ENCODE peak calls at places on chromosomes 11 and 22, in five cellular contexts. H, M, O, Z and W are unnamed samples.

GRCh38 chr22:23673826-23674690 is 16.8 kb upstream of the RGL4 start:
- DNase-seq in O (no peak), Z (no peak), H (no peak), M (peak), W (no peak)

GRCh38 chr11:5090668-5091067 is 21.3 kb downstream of the OR52E1 start:
- DNase-seq in Z (no peak), H (no peak), M (no peak), O (peak), W (no peak)

GRCh38 chr11:115498354-115498753 is 5.9 kb downstream of the CADM1 start:
- DNase-seq in H (no peak), O (peak), M (no peak), Z (no peak), W (no peak)

GRCh38 chr22:23812378-23812777 is 25.6 kb downstream of the SMARCB1 start:
- DNase-seq in M (no peak), Z (no peak), H (no peak), O (no peak), W (no peak)

GRCh38 chr11:64088159-64089026 is 52.7 kb downstream of the FLRT1 start:
- DNase-seq in M (no peak), O (no peak), H (no peak), Z (no peak), W (no peak)

GRCh38 chr11:515131-515530 is 8.1 kb upstream of the RNH1 start:
- DNase-seq in Z (no peak), H (no peak), O (no peak), M (no peak), W (no peak)

GRCh38 chr11:67280341-67280790 is 8.7 kb upstream of the ANKRD13D start:
- DNase-seq in Z (no peak), H (no peak), O (no peak), M (no peak), W (no peak)

GRCh38 chr11:30583505-30584280 is 2.5 kb downstream of the MPPED2 start:
- DNase-seq in O (no peak), M (no peak), H (peak), Z (no peak), W (no peak)

GRCh38 chr11:1389932-1390587 is at the start of gene BRSK2:
- DNase-seq in M (no peak), O (no peak), H (no peak), Z (no peak), W (no peak)

GRCh38 chr22:34800265-34800664 is 265.7 kb upstream of the ISX start:
- DNase-seq in Z (no peak), H (peak), M (peak), O (peak), W (no peak)

GRCh38 chr11:65842144-65842543 is 8.4 kb downstream of the SNX32 start:
- DNase-seq in O (no peak), M (no peak), H (no peak), Z (no peak), W (no peak)

GRCh38 chr11:19777342-19778102 is 64.9 kb downstream of the NAV2 start:
- DNase-seq in M (peak), H (no peak), O (peak), Z (no peak), W (peak)

GRCh38 chr22:30212996-30213441 is 33.5 kb downstream of the LIF start:
- DNase-seq in H (no peak), O (no peak), M (peak), Z (no peak), W (peak)

GRCh38 chr11:134004406-134005197 is 47.8 kb upstream of the IGSF9B start:
- DNase-seq in O (no peak), Z (no peak), M (no peak), H (peak), W (no peak)

GRCh38 chr22:27041745-27042144 is 384.4 kb downstream of the MIAT start:
- DNase-seq in M (no peak), Z (no peak), H (no peak), O (no peak), W (no peak)

GRCh38 chr11:44911031-44911814 is 39.5 kb downstream of the TP53I11 start:
- DNase-seq in H (peak), Z (peak), M (peak), O (peak), W (peak)

GRCh38 chr11:76787911-76788596 is 4.9 kb downstream of the TSKU start:
- DNase-seq in O (no peak), M (peak), Z (no peak), H (no peak), W (peak)

GRCh38 chr22:38754247-38755154 is 1.3 kb downstream of the SUN2 start:
- DNase-seq in H (peak), O (peak), M (peak), Z (no peak), W (peak)

GRCh38 chr11:122931510-122931909 is 49.0 kb downstream of the JHY start:
- DNase-seq in O (no peak), H (no peak), M (no peak), Z (no peak), W (no peak)

GRCh38 chr11:1228921-1229451 is 6.1 kb downstream of the MUC5B start:
- DNase-seq in Z (peak), M (no peak), O (peak), H (no peak), W (no peak)

GRCh38 chr22:47629273-47629711 is 866.8 kb downstream of the TBC1D22A start:
- DNase-seq in H (no peak), O (no peak), Z (no peak), M (no peak), W (no peak)

GRCh38 chr22:30866216-30866615 is 102.4 kb downstream of the MORC2 start:
- DNase-seq in Z (no peak), H (no peak), M (no peak), O (no peak), W (no peak)

GRCh38 chr22:26313291-26313690 is 115.8 kb upstream of the ASPHD2 start:
- DNase-seq in Z (no peak), H (no peak), O (no peak), M (no peak), W (no peak)

GRCh38 chr11:77039491-77040400 is 5.5 kb downstream of the B3GNT6 start:
- DNase-seq in M (peak), O (peak), Z (no peak), H (no peak), W (peak)

GRCh38 chr11:44633641-44634040 is 68.2 kb downstream of the CD82 start:
- DNase-seq in M (no peak), O (no peak), Z (no peak), H (no peak), W (no peak)

GRCh38 chr11:30585892-30586250 is 282 bp downstream of the MPPED2 start:
- DNase-seq in O (no peak), H (peak), Z (no peak), M (no peak), W (no peak)

GRCh38 chr11:46984987-46985386 is 48.4 kb downstream of the CSTPP1 start:
- DNase-seq in Z (no peak), H (no peak), M (no peak), O (peak), W (peak)

GRCh38 chr11:5234390-5234834 is at the start of gene HBD:
- DNase-seq in H (no peak), M (peak), Z (no peak), O (no peak), W (peak)

GRCh38 chr22:22714600-22715361 is 70.4 kb downstream of the GGTLC2 start:
- DNase-seq in H (no peak), Z (no peak), O (no peak), M (no peak), W (no peak)

GRCh38 chr11:115764172-115764571 is 260.0 kb upstream of the CADM1 start:
- DNase-seq in Z (no peak), O (no peak), H (no peak), M (no peak), W (no peak)

GRCh38 chr22:36068776-36069344 is 40.2 kb upstream of the RBFOX2 start:
- DNase-seq in Z (no peak), O (no peak), M (no peak), H (no peak), W (peak)

GRCh38 chr11:34222030-34222429 is 116.6 kb downstream of the NAT10 start:
- DNase-seq in H (no peak), O (no peak), Z (no peak), M (no peak), W (no peak)

GRCh38 chr11:115711021-115711420 is 206.8 kb upstream of the CADM1 start:
- DNase-seq in O (no peak), H (no peak), M (no peak), Z (no peak), W (no peak)

GRCh38 chr11:61617515-61617914 is 36.6 kb upstream of the SYT7 start:
- DNase-seq in Z (no peak), H (no peak), O (no peak), M (no peak), W (no peak)
- TF ChIP-seq CTCF in Z (no peak), H (no peak), O (no peak), M (no peak), W (peak)

GRCh38 chr11:120324932-120325810 is at the start of gene TLCD5:
- DNase-seq in H (peak), O (no peak), Z (no peak), M (peak), W (peak)
- TF ChIP-seq CTCF in H (no peak), O (no peak), Z (no peak), M (peak), W (peak)

DNA sequence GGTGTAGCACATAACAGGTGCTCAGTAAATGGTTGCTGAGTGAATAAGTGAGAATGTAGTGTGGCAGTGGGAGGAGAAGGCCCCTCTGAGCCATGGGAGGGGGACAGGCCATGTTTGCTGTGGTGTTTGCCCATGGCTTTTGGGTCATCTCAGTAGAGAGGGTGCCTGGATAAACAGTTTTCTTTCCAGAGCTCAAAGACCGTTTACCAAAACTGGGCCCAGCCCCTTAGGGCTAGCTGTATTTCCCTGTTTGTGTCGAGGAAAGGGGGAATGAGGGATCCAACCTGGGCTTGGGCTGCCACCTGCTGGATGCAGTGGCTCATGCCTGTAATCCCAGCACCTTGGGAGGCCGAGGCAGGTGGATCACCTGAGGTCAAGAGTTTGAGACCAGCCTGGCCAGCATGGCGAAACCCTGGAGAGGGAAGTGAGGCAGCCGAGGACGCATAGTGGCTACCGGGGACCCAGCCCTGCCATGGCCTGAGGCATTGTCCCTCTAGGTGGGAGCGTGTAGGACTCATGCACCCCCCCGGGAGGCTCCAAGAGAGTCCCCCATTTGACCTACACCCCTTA is 8.7 kb upstream of the LTO1 start:
- DNase-seq in O (peak), Z (no peak), H (no peak), M (no peak), W (no peak)
- TF ChIP-seq CTCF in O (no peak), Z (no peak), H (peak), M (peak), W (peak)

GRCh38 chr11:93921695-93922468 is 71.5 kb upstream of the VSTM5 start:
- DNase-seq in M (peak), O (peak), H (peak), Z (no peak), W (peak)
- TF ChIP-seq CTCF in M (peak), O (no peak), H (peak), Z (no peak), W (peak)

DNA sequence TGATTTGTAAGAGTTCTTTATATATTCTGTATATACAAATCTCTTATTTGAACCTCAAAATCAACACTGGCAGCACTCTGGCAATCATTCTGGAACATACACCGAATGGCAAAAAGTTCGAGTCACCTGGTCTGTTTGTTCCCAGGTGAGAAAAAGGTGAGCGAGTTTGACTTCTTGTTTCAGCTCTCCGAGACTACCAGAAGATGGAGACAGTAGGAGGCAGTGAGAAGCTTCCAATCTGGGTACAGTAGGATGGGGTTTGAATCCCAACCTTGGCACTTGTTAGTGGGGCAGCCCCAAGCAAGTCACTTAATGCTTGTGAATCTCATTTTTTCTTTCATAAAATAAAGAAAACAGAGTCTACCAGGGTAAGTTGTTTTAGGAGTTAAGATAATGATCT is 76.4 kb downstream of the C2CD3 start:
- DNase-seq in H (no peak), Z (no peak), M (no peak), O (no peak), W (no peak)
- TF ChIP-seq CTCF in H (no peak), Z (no peak), M (peak), O (no peak), W (no peak)

GRCh38 chr11:130037881-130038601 is 31.7 kb upstream of the APLP2 start:
- DNase-seq in O (no peak), H (no peak), Z (no peak), M (peak), W (no peak)
- TF ChIP-seq CTCF in O (no peak), H (no peak), Z (no peak), M (no peak), W (no peak)

GRCh38 chr11:35236667-35237003 is 97.7 kb downstream of the CD44 start:
- DNase-seq in M (peak), O (no peak), H (no peak), Z (no peak), W (no peak)
- TF ChIP-seq CTCF in M (no peak), O (no peak), H (no peak), Z (no peak), W (no peak)

GRCh38 chr11:86228269-86228966 is 16.1 kb upstream of the EED start:
- DNase-seq in H (no peak), M (no peak), Z (no peak), O (no peak), W (no peak)

GRCh38 chr11:86228967-86229330 is 15.6 kb upstream of the EED start:
- DNase-seq in Z (no peak), O (no peak), H (no peak), M (no peak), W (no peak)

GRCh38 chr11:86230921-86231320 is 13.6 kb upstream of the EED start:
- DNase-seq in H (no peak), M (no peak), Z (no peak), O (no peak), W (no peak)

GRCh38 chr11:86232556-86232955 is 12.0 kb upstream of the EED start:
- DNase-seq in Z (no peak), O (no peak), M (no peak), H (no peak), W (no peak)

DNA sequence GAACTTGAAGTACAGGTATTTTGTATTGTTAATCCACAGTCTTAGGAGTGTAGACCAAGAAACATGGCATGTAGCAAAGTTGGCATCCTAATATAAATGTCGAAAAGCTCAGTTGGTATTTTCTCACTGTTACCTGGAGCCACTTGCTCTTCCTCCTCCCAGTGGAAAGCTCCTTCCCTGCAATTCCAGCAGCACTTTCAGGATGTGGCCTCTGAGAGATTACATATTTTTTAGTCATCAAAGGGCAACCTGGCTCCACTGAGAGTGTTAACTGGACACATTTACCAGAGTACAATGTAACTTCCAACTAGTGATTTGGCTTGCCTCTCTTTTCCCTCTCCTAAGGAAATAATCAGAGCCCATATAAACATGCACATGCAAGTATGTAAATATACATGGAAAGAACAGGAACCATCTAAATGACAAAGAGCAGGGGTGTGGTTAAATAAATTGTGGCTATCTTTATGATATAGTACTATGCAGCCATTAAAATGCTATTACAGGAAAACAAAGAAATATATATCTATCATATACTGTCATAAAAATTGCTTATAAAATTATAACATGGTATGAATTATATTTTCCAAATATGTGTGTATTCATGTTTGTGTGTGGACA is 14.2 kb upstream of the EED start:
- DNase-seq in O (no peak), H (no peak), M (no peak), Z (no peak), W (no peak)
- TF ChIP-seq CTCF in O (no peak), H (no peak), M (no peak), Z (no peak), W (no peak)

GRCh38 chr11:6548121-6548520 is 51.0 kb downstream of the DNHD1 start:
- DNase-seq in Z (no peak), M (no peak), H (no peak), O (no peak), W (no peak)
- TF ChIP-seq CTCF in Z (no peak), M (no peak), H (no peak), O (no peak), W (no peak)

DNA sequence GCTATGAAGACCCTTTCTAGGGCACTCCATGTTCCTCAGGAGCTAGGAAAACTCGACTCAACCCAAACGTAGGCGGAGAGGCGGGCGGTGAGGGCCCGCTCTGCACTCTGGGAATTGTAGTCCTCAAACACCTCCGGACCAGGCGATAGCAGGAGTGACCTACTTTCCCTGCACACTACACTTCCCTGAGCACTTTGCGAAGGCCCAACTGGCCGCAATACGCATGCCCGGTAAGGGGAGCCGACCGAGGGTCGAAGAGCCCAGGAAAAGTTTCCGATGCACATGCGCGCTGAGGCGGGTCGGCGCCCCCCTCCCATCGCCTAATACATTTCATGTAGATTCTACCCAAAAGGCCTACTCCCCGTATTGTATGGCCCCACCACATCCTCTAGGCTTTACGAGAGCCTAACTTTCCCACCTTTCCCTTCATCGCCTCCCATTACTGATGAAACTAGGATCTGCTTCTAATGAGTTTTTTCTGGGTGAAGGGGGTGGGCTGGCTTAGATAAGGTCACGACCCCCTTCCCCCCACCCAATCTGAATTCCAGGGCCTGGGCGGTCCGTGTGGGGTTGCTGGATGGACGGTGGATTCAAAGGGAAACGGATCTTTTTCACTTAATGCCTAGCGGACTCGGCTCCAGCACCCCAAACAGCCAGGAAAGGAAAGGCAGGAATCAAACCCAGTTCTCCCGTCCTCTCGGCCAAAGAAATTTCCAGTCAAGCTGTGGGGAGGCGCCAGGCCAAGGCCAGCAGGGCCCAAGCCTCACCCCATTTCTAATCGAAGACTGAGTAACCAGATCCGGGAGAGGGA is 2.0 kb downstream of the TOB2 start:
- DNase-seq in M (peak), H (peak), Z (peak), O (peak), W (peak)
- TF ChIP-seq CTCF in M (no peak), H (no peak), Z (no peak), O (no peak), W (no peak)